ENCODE peak calls at places on chromosomes 13 and 19, in four cellular contexts. X is fibroblast of lung, E is IMR-90, R is neuronal stem cell. I is an unnamed sample.

GRCh38 chr19:10797541-10798256 is 38.3 kb downstream of the TMED1 start:
- DNase-seq in R (no peak), E (no peak), X (no peak), I (no peak)

GRCh38 chr19:42311612-42312160 is 1.4 kb upstream of the TMEM145 start:
- DNase-seq in E (no peak), X (no peak), R (no peak), I (peak; percentile 69)

GRCh38 chr19:47699360-47699917 is 13.8 kb upstream of the EHD2 start:
- DNase-seq in E (peak; percentile 34), X (no peak), R (peak; percentile 37), I (peak; percentile 92)

GRCh38 chr13:39374741-39375189 is 228.2 kb downstream of the LHFPL6 start:
- DNase-seq in X (peak; percentile 12), R (no peak), E (no peak), I (no peak)

GRCh38 chr19:4967738-4968461 is 1.0 kb upstream of the KDM4B start:
- DNase-seq in R (no peak), X (peak; percentile 49), E (no peak), I (no peak)

GRCh38 chr13:106802917-106803316 is 235.0 kb upstream of the ARGLU1 start:
- DNase-seq in R (no peak), E (no peak), X (no peak), I (peak; percentile 68)

GRCh38 chr19:37893845-37894575 is 12.4 kb downstream of the WDR87 start:
- DNase-seq in R (no peak), E (no peak), X (no peak), I (no peak)

GRCh38 chr19:32876919-32877285 is 7.3 kb upstream of the SLC7A9 start:
- DNase-seq in R (no peak), X (peak; percentile 63), E (peak; percentile 50), I (no peak)

GRCh38 chr13:109256866-109257760 is 529.3 kb downstream of the IRS2 start:
- DNase-seq in R (no peak), X (peak; percentile 99), E (peak; percentile 97), I (no peak)

GRCh38 chr19:54521022-54521859 is 18.6 kb downstream of the LAIR2 start:
- DNase-seq in X (no peak), R (no peak), E (no peak), I (no peak)

GRCh38 chr13:41216160-41216559 is 21.8 kb upstream of the KBTBD7 start:
- DNase-seq in E (peak; percentile 82), X (peak; percentile 68), R (no peak), I (no peak)

GRCh38 chr13:107817652-107818287 is 397.6 kb downstream of the LIG4 start:
- DNase-seq in E (no peak), R (no peak), X (no peak), I (no peak)

GRCh38 chr13:72537782-72538181 is 189.6 kb downstream of the MZT1 start:
- DNase-seq in X (no peak), E (no peak), R (no peak), I (no peak)

GRCh38 chr13:112899618-112900600 is 69.1 kb upstream of the MCF2L start:
- DNase-seq in E (no peak), R (no peak), X (no peak), I (peak; percentile 35)

GRCh38 chr13:25319781-25320180 is 18.4 kb downstream of the NUP58 start:
- DNase-seq in X (no peak), E (peak; percentile 17), R (no peak), I (no peak)

GRCh38 chr19:44777715-44778347 is at the start of gene CBLC:
- DNase-seq in E (no peak), R (no peak), X (no peak), I (peak; percentile 98)

GRCh38 chr13:46726347-46726746 is 70.6 kb downstream of the ESD start:
- DNase-seq in E (no peak), R (no peak), X (no peak), I (no peak)

GRCh38 chr19:2668188-2668763 is 34.2 kb downstream of the GNG7 start:
- DNase-seq in R (no peak), X (no peak), E (no peak), I (no peak)

GRCh38 chr19:4472174-4472974 is at the start of gene HDGFL2:
- DNase-seq in X (no peak), E (no peak), R (no peak), I (no peak)

GRCh38 chr13:112683581-112683980 is 6.3 kb upstream of the ATP11A start:
- DNase-seq in X (no peak), R (no peak), E (no peak), I (peak; percentile 29)

GRCh38 chr19:46015961-46016425 is 6.9 kb downstream of the PGLYRP1 start:
- DNase-seq in X (no peak), E (no peak), R (no peak), I (peak; percentile 70)

GRCh38 chr13:39379118-39379517 is 223.9 kb downstream of the LHFPL6 start:
- DNase-seq in R (no peak), E (no peak), X (no peak), I (no peak)

GRCh38 chr13:46639033-46639981 is 86.3 kb downstream of the LRCH1 start:
- DNase-seq in E (no peak), X (peak; percentile 56), R (no peak), I (no peak)

GRCh38 chr19:39518975-39519374 is 4.0 kb downstream of the SELENOV start:
- DNase-seq in E (no peak), R (no peak), X (no peak), I (peak; percentile 75)

GRCh38 chr13:23707674-23708073 is 137.5 kb downstream of the TNFRSF19 start:
- DNase-seq in R (no peak), X (no peak), E (peak; percentile 49), I (no peak)

GRCh38 chr13:92355213-92355612 is 871.4 kb upstream of the GPC6 start:
- DNase-seq in E (peak; percentile 5), R (no peak), X (peak; percentile 46), I (peak; percentile 76)

GRCh38 chr19:37218592-37218935 is 550 bp downstream of the ZNF383 start:
- DNase-seq in E (peak; percentile 39), X (peak; percentile 72), R (no peak), I (no peak)

GRCh38 chr19:11560404-11560988 is 1.5 kb upstream of the ELOF1 start:
- DNase-seq in R (peak; percentile 69), X (peak; percentile 59), E (peak; percentile 84), I (peak; percentile 84)

GRCh38 chr19:9913237-9914000 is 22.9 kb downstream of the OLFM2 start:
- DNase-seq in E (no peak), R (no peak), X (no peak), I (peak; percentile 72)

GRCh38 chr19:42154471-42155323 is 22.5 kb upstream of the POU2F2 start:
- DNase-seq in X (no peak), R (no peak), E (no peak), I (no peak)

GRCh38 chr13:89205856-89206255 is 1534.7 kb downstream of the SLITRK5 start:
- DNase-seq in R (no peak), E (no peak), X (no peak), I (no peak)

GRCh38 chr13:26991508-26992181 is 180.0 kb downstream of the USP12 start:
- DNase-seq in X (no peak), R (no peak), E (peak; percentile 27), I (no peak)

GRCh38 chr19:14138576-14139265 is 2.3 kb upstream of the ASF1B start:
- DNase-seq in E (peak; percentile 78), R (no peak), X (peak; percentile 61), I (no peak)

GRCh38 chr13:106851251-106851650 is 283.3 kb upstream of the ARGLU1 start:
- DNase-seq in R (no peak), X (peak; percentile 29), E (peak; percentile 18), I (no peak)

GRCh38 chr13:105569816-105570215 is 965.6 kb downstream of the EFNB2 start:
- DNase-seq in E (no peak), R (no peak), X (no peak), I (no peak)

GRCh38 chr19:17572640-17573039 is 17.2 kb downstream of the COLGALT1 start:
- DNase-seq in X (no peak), E (no peak), R (no peak), I (no peak)
- H3K9ac ChIP-seq in X (no peak overlapping the region), E (no peak overlapping the region), R (no peak overlapping the region), I (no peak overlapping the region)

GRCh38 chr13:76148926-76149325 is 512.8 kb downstream of the LMO7 start:
- DNase-seq in X (peak; percentile 93), E (peak; percentile 93), R (no peak), I (no peak)
- H3K27ac ChIP-seq in X (no peak overlapping the region), E (no peak overlapping the region), R (no peak overlapping the region), I (no peak overlapping the region)

GRCh38 chr19:15285896-15286591 is 46.3 kb downstream of the BRD4 start:
- DNase-seq in X (no peak), R (no peak), E (no peak), I (no peak)
- H3K9ac ChIP-seq in X (no peak overlapping the region), R (no peak overlapping the region), E (no peak overlapping the region), I (no peak overlapping the region)

DNA sequence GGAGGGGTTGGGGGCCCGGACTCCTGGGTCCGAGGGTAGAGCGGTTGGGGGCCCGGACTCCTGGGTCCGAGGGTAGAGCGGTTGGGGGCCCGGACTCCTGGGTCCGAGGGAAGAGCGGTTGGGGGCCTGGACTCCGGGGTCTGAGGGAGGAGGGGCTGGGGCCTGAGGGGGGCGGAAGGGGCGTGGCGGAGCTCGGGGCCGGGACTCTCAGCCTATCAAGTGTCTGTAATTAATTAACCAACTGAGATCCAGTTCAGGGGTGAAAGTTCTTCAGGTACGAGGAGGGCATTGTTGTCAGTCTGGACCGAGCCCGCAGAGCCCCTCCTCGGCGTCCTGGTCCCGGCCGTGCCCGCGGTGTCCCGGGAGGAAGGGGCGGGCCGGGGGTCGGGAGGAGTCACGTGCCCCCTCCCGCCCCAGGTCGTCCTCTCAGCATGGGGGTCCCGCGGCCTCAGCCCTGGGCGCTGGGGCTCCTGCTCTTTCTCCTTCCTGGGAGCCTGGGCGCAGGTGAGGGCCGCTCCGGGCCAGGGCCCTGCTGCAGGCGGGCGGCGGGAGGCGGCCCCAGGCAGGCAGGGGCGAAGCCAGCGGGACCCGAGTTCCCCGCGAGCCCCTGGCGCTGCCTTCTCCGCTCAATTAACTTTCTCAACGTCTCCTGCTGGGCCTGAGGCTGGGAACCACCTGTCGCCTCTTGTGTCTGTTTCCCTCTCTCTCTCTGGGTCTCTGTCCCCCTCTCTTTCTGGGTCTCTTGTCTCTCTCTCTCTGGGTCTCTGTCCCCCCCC is 697 bp downstream of the FCGRT start:
- DNase-seq in X (no peak), E (no peak), R (peak; percentile 53), I (peak; percentile 87)
- H3K27ac ChIP-seq in X (no peak overlapping the region), E (no peak overlapping the region), R (peak overlapping the region; percentile 82), I (peak overlapping the region; percentile 38)

DNA sequence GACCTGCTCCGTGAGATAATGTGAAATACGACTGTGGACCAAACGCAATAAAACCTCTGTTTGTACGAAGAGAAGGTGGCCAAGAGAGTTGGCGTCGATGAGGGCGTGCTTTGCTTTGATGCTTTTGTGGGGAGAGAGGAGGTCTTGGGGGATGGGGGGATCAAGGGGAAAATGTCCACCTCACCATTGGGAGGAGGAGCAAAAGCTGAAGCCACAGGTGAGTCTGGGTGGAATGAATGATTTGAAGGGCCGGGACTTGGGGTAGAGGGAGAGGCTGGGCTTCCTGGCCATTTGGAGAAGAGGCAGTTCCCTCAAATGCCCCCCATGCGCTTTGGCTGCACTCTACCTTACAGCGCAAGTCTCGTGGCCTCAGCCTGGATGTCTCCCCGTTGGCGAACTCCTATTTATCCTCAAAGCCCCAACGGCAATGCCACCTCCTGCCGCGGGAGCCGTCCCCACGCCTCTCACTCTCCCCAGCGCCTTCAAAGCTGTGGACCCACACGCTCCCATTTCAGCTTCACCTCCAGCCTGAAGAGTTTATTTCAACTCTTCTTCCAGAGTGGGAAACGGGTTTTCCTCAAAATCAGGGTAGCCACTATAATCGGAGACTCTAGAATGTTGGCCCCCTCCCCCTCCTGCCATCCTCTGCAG is 787 bp upstream of the ABCA7 start:
- DNase-seq in R (no peak), X (peak; percentile 36), E (peak; percentile 28), I (peak; percentile 76)
- H3K9ac ChIP-seq in R (no peak overlapping the region), X (peak overlapping the region; percentile 23), E (no peak overlapping the region), I (peak overlapping the region; percentile 35)

I was measured in endodermal cell.